ENCODE peak calls at places on chromosomes 7 and 10, in six cellular contexts. One of them, this sample, is unnamed.

GRCh38 chr7:31782411-31782991 is 95.5 kb downstream of the PPP1R17 start:
- DNase-seq in Panc1: peak
- DNase-seq in heart right ventricle: no peak
- DNase-seq in AG10803: peak
- DNase-seq in endodermal cell: peak
- DNase-seq in astrocyte: peak
- DNase-seq in this sample: peak

GRCh38 chr10:18684953-18685352 is 25.7 kb downstream of the ARL5B start:
- DNase-seq in Panc1: no peak
- DNase-seq in heart right ventricle: no peak
- DNase-seq in AG10803: no peak
- DNase-seq in endodermal cell: no peak
- DNase-seq in astrocyte: no peak
- DNase-seq in this sample: no peak

GRCh38 chr10:34633346-34633745 is 181.8 kb downstream of the PARD3 start:
- DNase-seq in Panc1: no peak
- DNase-seq in heart right ventricle: no peak
- DNase-seq in AG10803: no peak
- DNase-seq in endodermal cell: no peak
- DNase-seq in astrocyte: no peak
- DNase-seq in this sample: no peak

GRCh38 chr7:33108591-33108930 is 643 bp downstream of the RP9 start:
- DNase-seq in Panc1: no peak
- DNase-seq in heart right ventricle: no peak
- DNase-seq in AG10803: peak
- DNase-seq in endodermal cell: no peak
- DNase-seq in astrocyte: no peak
- DNase-seq in this sample: no peak

GRCh38 chr10:32446701-32447406 is 914 bp downstream of the CCDC7 start:
- DNase-seq in Panc1: no peak
- DNase-seq in heart right ventricle: no peak
- DNase-seq in AG10803: peak
- DNase-seq in endodermal cell: no peak
- DNase-seq in astrocyte: peak
- DNase-seq in this sample: peak

GRCh38 chr7:46969303-46970130 is 612.4 kb downstream of the TNS3 start:
- DNase-seq in Panc1: no peak
- DNase-seq in heart right ventricle: no peak
- DNase-seq in AG10803: peak
- DNase-seq in endodermal cell: no peak
- DNase-seq in astrocyte: peak
- DNase-seq in this sample: peak

GRCh38 chr10:121335386-121335925 is 262.8 kb downstream of the FGFR2 start:
- DNase-seq in Panc1: no peak
- DNase-seq in heart right ventricle: no peak
- DNase-seq in AG10803: no peak
- DNase-seq in endodermal cell: no peak
- DNase-seq in astrocyte: no peak
- DNase-seq in this sample: no peak

GRCh38 chr7:111678281-111678680 is 116.0 kb upstream of the IMMP2L start:
- DNase-seq in Panc1: no peak
- DNase-seq in heart right ventricle: no peak
- DNase-seq in AG10803: no peak
- DNase-seq in endodermal cell: no peak
- DNase-seq in astrocyte: peak
- DNase-seq in this sample: no peak

GRCh38 chr10:48353246-48353645 is 46.8 kb downstream of the MAPK8 start:
- DNase-seq in Panc1: no peak
- DNase-seq in heart right ventricle: no peak
- DNase-seq in AG10803: no peak
- DNase-seq in endodermal cell: no peak
- DNase-seq in astrocyte: no peak
- DNase-seq in this sample: no peak

GRCh38 chr10:113309791-113310190 is 243.1 kb upstream of the HABP2 start:
- DNase-seq in Panc1: no peak
- DNase-seq in heart right ventricle: no peak
- DNase-seq in AG10803: no peak
- DNase-seq in endodermal cell: no peak
- DNase-seq in astrocyte: no peak
- DNase-seq in this sample: no peak

GRCh38 chr7:150851497-150852370 is 583 bp upstream of the AOC1 start:
- DNase-seq in Panc1: no peak
- DNase-seq in heart right ventricle: no peak
- DNase-seq in AG10803: no peak
- DNase-seq in endodermal cell: no peak
- DNase-seq in astrocyte: no peak
- DNase-seq in this sample: no peak

GRCh38 chr10:48577158-48577557 is 27.7 kb downstream of the ARHGAP22 start:
- DNase-seq in Panc1: no peak
- DNase-seq in heart right ventricle: no peak
- DNase-seq in AG10803: no peak
- DNase-seq in endodermal cell: no peak
- DNase-seq in astrocyte: no peak
- DNase-seq in this sample: no peak

GRCh38 chr7:22681852-22682657 is 44.9 kb upstream of the IL6 start:
- DNase-seq in Panc1: no peak
- DNase-seq in heart right ventricle: no peak
- DNase-seq in AG10803: no peak
- DNase-seq in endodermal cell: no peak
- DNase-seq in astrocyte: no peak
- DNase-seq in this sample: no peak

GRCh38 chr10:69636273-69636575 is 6.2 kb downstream of the FAM241B start:
- DNase-seq in Panc1: no peak
- DNase-seq in heart right ventricle: no peak
- DNase-seq in AG10803: no peak
- DNase-seq in endodermal cell: peak
- DNase-seq in astrocyte: no peak
- DNase-seq in this sample: no peak

GRCh38 chr7:85025312-85025756 is 161.5 kb downstream of the SEMA3D start:
- DNase-seq in Panc1: no peak
- DNase-seq in heart right ventricle: peak
- DNase-seq in AG10803: no peak
- DNase-seq in endodermal cell: no peak
- DNase-seq in astrocyte: peak
- DNase-seq in this sample: no peak

GRCh38 chr7:114310344-114311118 is 104.1 kb upstream of the FOXP2 start:
- DNase-seq in Panc1: no peak
- DNase-seq in heart right ventricle: no peak
- DNase-seq in AG10803: peak
- DNase-seq in endodermal cell: no peak
- DNase-seq in astrocyte: no peak
- DNase-seq in this sample: no peak

GRCh38 chr10:24825551-24825950 is 101.9 kb upstream of the ARHGAP21 start:
- DNase-seq in Panc1: no peak
- DNase-seq in heart right ventricle: no peak
- DNase-seq in AG10803: peak
- DNase-seq in endodermal cell: no peak
- DNase-seq in astrocyte: peak
- DNase-seq in this sample: peak

GRCh38 chr10:24822557-24822956 is 98.9 kb upstream of the ARHGAP21 start:
- DNase-seq in Panc1: no peak
- DNase-seq in heart right ventricle: no peak
- DNase-seq in AG10803: no peak
- DNase-seq in endodermal cell: no peak
- DNase-seq in astrocyte: no peak
- DNase-seq in this sample: no peak

GRCh38 chr10:24824124-24824523 is 100.4 kb upstream of the ARHGAP21 start:
- DNase-seq in Panc1: no peak
- DNase-seq in heart right ventricle: no peak
- DNase-seq in AG10803: no peak
- DNase-seq in endodermal cell: no peak
- DNase-seq in astrocyte: no peak
- DNase-seq in this sample: no peak

GRCh38 chr10:24824536-24824935 is 100.8 kb upstream of the ARHGAP21 start:
- DNase-seq in Panc1: no peak
- DNase-seq in heart right ventricle: no peak
- DNase-seq in AG10803: no peak
- DNase-seq in endodermal cell: no peak
- DNase-seq in astrocyte: no peak
- DNase-seq in this sample: no peak

GRCh38 chr10:24826022-24826421 is 102.3 kb upstream of the ARHGAP21 start:
- DNase-seq in Panc1: no peak
- DNase-seq in heart right ventricle: no peak
- DNase-seq in AG10803: peak
- DNase-seq in endodermal cell: no peak
- DNase-seq in astrocyte: peak
- DNase-seq in this sample: peak
- H3K4me3 ChIP-seq in Panc1: no peak
- H3K4me3 ChIP-seq in heart right ventricle: no peak
- H3K4me3 ChIP-seq in AG10803: no peak
- H3K4me3 ChIP-seq in endodermal cell: no peak
- H3K4me3 ChIP-seq in astrocyte: no peak
- H3K4me3 ChIP-seq in this sample: peak

GRCh38 chr10:93498196-93498595 is 1.8 kb downstream of the CEP55 start:
- DNase-seq in Panc1: no peak
- DNase-seq in heart right ventricle: no peak
- DNase-seq in AG10803: no peak
- DNase-seq in endodermal cell: no peak
- DNase-seq in astrocyte: no peak
- DNase-seq in this sample: no peak

GRCh38 chr10:93495654-93496321 is 624 bp upstream of the CEP55 start:
- DNase-seq in Panc1: no peak
- DNase-seq in heart right ventricle: peak
- DNase-seq in AG10803: peak
- DNase-seq in endodermal cell: peak
- DNase-seq in astrocyte: no peak
- DNase-seq in this sample: no peak

GRCh38 chr10:93493162-93493561 is 3.2 kb upstream of the CEP55 start:
- DNase-seq in Panc1: no peak
- DNase-seq in heart right ventricle: no peak
- DNase-seq in AG10803: no peak
- DNase-seq in endodermal cell: no peak
- DNase-seq in astrocyte: no peak
- DNase-seq in this sample: no peak

GRCh38 chr10:93494494-93494893 is 1.9 kb upstream of the CEP55 start:
- DNase-seq in Panc1: no peak
- DNase-seq in heart right ventricle: no peak
- DNase-seq in AG10803: no peak
- DNase-seq in endodermal cell: peak
- DNase-seq in astrocyte: no peak
- DNase-seq in this sample: no peak

GRCh38 chr10:93496322-93497041 is at the start of gene CEP55:
- DNase-seq in Panc1: no peak
- DNase-seq in heart right ventricle: peak
- DNase-seq in AG10803: peak
- DNase-seq in endodermal cell: peak
- DNase-seq in astrocyte: peak
- DNase-seq in this sample: peak
- TF ChIP-seq CTCF in Panc1: no peak
- TF ChIP-seq CTCF in heart right ventricle: no peak
- TF ChIP-seq CTCF in AG10803: no peak
- TF ChIP-seq CTCF in endodermal cell: peak
- TF ChIP-seq CTCF in astrocyte: no peak
- TF ChIP-seq CTCF in this sample: no peak

GRCh38 chr7:104327534-104327933 is 869 bp upstream of the LHFPL3 start:
- DNase-seq in Panc1: no peak
- DNase-seq in heart right ventricle: no peak
- DNase-seq in AG10803: no peak
- DNase-seq in endodermal cell: no peak
- DNase-seq in astrocyte: no peak
- DNase-seq in this sample: no peak

GRCh38 chr7:104327963-104328307 is 468 bp upstream of the LHFPL3 start:
- DNase-seq in Panc1: no peak
- DNase-seq in heart right ventricle: no peak
- DNase-seq in AG10803: no peak
- DNase-seq in endodermal cell: no peak
- DNase-seq in astrocyte: no peak
- DNase-seq in this sample: no peak

GRCh38 chr7:104328308-104328969 is at the start of gene LHFPL3:
- DNase-seq in Panc1: no peak
- DNase-seq in heart right ventricle: no peak
- DNase-seq in AG10803: no peak
- DNase-seq in endodermal cell: peak
- DNase-seq in astrocyte: no peak
- DNase-seq in this sample: no peak

DNA sequence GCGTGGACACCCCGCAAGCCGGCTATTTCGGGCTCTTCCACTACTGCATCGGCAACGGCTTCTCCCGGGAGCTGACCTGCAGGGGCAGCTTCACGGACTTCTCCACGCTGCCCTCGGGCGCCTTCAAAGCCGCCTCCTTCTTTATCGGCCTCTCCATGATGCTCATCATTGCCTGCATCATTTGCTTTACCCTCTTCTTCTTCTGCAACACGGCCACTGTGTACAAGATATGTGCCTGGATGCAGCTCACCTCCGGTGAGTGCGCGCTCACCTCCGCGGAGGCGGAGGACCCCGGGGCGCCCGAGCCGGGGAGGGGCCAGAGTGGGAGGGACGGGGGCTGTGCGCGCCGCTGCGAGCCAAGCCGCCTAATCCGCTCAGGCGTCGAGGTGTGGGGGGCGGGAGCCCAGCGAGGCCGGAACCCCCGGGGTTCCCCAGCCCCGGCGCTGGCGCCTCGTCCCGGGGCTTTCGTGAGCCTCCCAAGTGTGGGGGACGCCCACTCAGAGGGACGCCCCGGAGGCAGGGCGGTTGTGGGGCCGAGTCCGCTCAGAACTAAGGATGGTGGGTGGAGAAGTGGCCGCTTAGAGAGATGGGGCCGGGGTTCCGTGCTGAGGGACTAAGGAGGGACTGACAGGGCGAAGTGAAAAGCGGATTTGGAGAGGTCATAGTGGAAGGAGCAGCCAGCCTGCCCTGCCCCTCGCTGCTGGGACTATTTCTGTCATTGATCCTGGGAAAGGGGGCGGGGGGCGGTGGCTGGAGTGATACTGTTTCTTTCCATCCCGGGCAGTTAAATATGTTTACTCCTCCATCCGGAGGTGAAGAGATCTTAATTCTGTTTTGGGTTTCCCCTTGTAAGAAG is 795 bp downstream of the LHFPL3 start:
- DNase-seq in Panc1: no peak
- DNase-seq in heart right ventricle: no peak
- DNase-seq in AG10803: no peak
- DNase-seq in endodermal cell: peak
- DNase-seq in astrocyte: no peak
- DNase-seq in this sample: no peak
- H3K4me3 ChIP-seq in Panc1: no peak
- H3K4me3 ChIP-seq in heart right ventricle: no peak
- H3K4me3 ChIP-seq in AG10803: no peak
- H3K4me3 ChIP-seq in endodermal cell: peak
- H3K4me3 ChIP-seq in astrocyte: peak
- H3K4me3 ChIP-seq in this sample: no peak

DNA sequence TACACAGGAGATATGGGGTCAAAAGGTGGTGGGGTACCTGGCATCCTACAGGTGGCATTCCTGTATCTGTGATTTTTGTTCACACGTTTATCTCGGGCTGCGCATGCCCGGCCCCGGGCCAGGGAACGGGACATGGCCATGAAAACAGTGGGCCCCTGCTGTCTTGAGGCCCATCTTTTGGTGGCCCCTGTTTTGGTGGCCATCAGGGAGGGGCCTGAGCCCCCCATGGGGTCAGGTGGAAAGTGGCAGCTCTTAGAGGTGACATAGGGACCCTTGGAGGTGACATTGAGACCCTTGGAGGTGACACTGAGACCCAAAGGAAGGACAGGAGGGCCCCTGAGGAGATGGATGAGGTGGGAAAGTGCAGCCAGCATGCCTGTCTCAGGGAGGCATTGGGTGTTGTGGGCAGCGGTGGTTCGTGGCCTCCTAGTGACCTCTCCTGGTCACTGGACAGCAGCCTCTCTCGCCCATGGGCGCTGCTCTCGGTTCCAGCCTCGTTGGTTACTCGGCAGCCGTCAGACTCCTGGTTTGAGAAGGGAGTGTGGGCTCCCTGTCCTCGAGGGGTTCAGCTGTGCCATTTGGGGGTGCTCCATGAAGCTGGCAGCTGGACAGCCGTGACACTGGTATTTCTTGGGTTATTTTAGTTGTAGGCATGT is 39.9 kb downstream of the INPP5A start:
- DNase-seq in Panc1: no peak
- DNase-seq in heart right ventricle: no peak
- DNase-seq in AG10803: no peak
- DNase-seq in endodermal cell: peak
- DNase-seq in astrocyte: no peak
- DNase-seq in this sample: peak
- TF ChIP-seq CTCF in Panc1: peak
- TF ChIP-seq CTCF in heart right ventricle: peak
- TF ChIP-seq CTCF in AG10803: peak
- TF ChIP-seq CTCF in endodermal cell: peak
- TF ChIP-seq CTCF in astrocyte: no peak
- TF ChIP-seq CTCF in this sample: peak